ENCODE peak calls at places on chromosome 1, in seven cellular contexts. M is progenitor cell of endocrine pancreas; P is stimulated activated CD4-positive, alpha-beta T cell treated with anti-CD3 and anti-CD28 coated beads, Interleukin-4, amount 100 ng/mL, for 24 hours; C is activated CD4-positive, CD25-positive, alpha-beta regulatory T cell; G is mucosa of gallbladder; D is NCI-H345; I is amygdala. U is an unnamed sample.

GRCh38 chr1:150558761-150559626 is 9.8 kb downstream of the ADAMTSL4 start:
- DNase-seq in M (no peak), P (no peak), C (no peak), G (no peak), D (no peak), I (no peak), U (peak)

GRCh38 chr1:217857061-217857460 is 225.9 kb downstream of the SPATA17 start:
- DNase-seq in M (no peak), P (no peak), C (no peak), G (no peak), D (no peak), I (no peak), U (no peak)

GRCh38 chr1:200306954-200307754 is 102.7 kb downstream of the ZNF281 start:
- DNase-seq in M (no peak), P (peak), C (no peak), G (no peak), D (peak), I (no peak), U (no peak)

GRCh38 chr1:205109269-205109668 is 12.5 kb downstream of the RBBP5 start:
- DNase-seq in M (no peak), P (no peak), C (no peak), G (no peak), D (no peak), I (no peak), U (no peak)

GRCh38 chr1:21437341-21437640 is 2.6 kb upstream of the NBPF3 start:
- DNase-seq in M (no peak), P (no peak), C (no peak), G (no peak), D (no peak), I (no peak), U (peak)

GRCh38 chr1:169741666-169742394 is 8.0 kb upstream of the SELE start:
- DNase-seq in M (no peak), P (no peak), C (no peak), G (no peak), D (no peak), I (no peak), U (no peak)

GRCh38 chr1:8836228-8836627 is 18.8 kb upstream of the RERE start:
- DNase-seq in M (no peak), P (no peak), C (no peak), G (no peak), D (no peak), I (no peak), U (no peak)

GRCh38 chr1:34779526-34779925 is 1.5 kb upstream of the GJB3 start:
- DNase-seq in M (no peak), P (no peak), C (no peak), G (no peak), D (no peak), I (no peak), U (peak)

GRCh38 chr1:84168783-84169182 is 24.7 kb downstream of the PRKACB start:
- DNase-seq in M (no peak), P (no peak), C (no peak), G (no peak), D (no peak), I (no peak), U (no peak)

GRCh38 chr1:243421784-243422183 is 165.9 kb downstream of the SDCCAG8 start:
- DNase-seq in M (no peak), P (peak), C (no peak), G (no peak), D (no peak), I (no peak), U (peak)

GRCh38 chr1:231626951-231627614 is 493 bp downstream of the DISC1 start:
- DNase-seq in M (peak), P (peak), C (no peak), G (peak), D (peak), I (no peak), U (peak)

GRCh38 chr1:163357378-163357777 is 35.6 kb downstream of the NUF2 start:
- DNase-seq in M (no peak), P (no peak), C (no peak), G (no peak), D (no peak), I (no peak), U (no peak)

GRCh38 chr1:2158272-2158671 is 36.3 kb downstream of the FAAP20 start:
- DNase-seq in M (no peak), P (no peak), C (no peak), G (no peak), D (no peak), I (no peak), U (no peak)

GRCh38 chr1:54566438-54567141 is 18.6 kb downstream of the ACOT11 start:
- DNase-seq in M (no peak), P (no peak), C (no peak), G (no peak), D (no peak), I (no peak), U (no peak)

GRCh38 chr1:94898486-94899385 is 28.2 kb downstream of the CNN3 start:
- DNase-seq in M (no peak), P (no peak), C (no peak), G (no peak), D (no peak), I (no peak), U (no peak)

GRCh38 chr1:35278886-35279554 is 10.5 kb downstream of the ZMYM4 start:
- DNase-seq in M (no peak), P (no peak), C (no peak), G (no peak), D (no peak), I (no peak), U (no peak)

U was measured in upper lobe of left lung.